ENCODE peak calls at places on chromosomes 1 and 21, in ten cellular contexts. H is heart left ventricle; L is right cardiac atrium; S is pancreas; Y is MM.1S; M is H9; B is gastrocnemius medialis; U is left lung; K is right lobe of liver; G is CD8-positive, alpha-beta T cell. N is an unnamed sample. For H3K4me1, the result is how much of the 10 kb centered on the place peaks cover.

GRCh38 chr1:214370585-214370984 is 89.6 kb downstream of the SMYD2 start:
- DNase-seq in U (no peak), Y (no peak), S (no peak), L (no peak), M (no peak), B (no peak), H (no peak), G (no peak), K (no peak), N (no peak)

GRCh38 chr1:53639251-53639721 is 99.7 kb downstream of the GLIS1 start:
- DNase-seq in K (no peak), H (no peak), Y (peak), B (no peak), L (no peak), M (no peak), G (no peak), S (no peak), U (no peak), N (no peak)

GRCh38 chr1:200376521-200376920 is 33.3 kb downstream of the ZNF281 start:
- DNase-seq in G (no peak), M (no peak), S (no peak), L (no peak), H (no peak), U (no peak), Y (no peak), B (no peak), K (no peak), N (no peak)

GRCh38 chr21:23963454-23963853 is 1643.8 kb downstream of the MRPL39 start:
- DNase-seq in U (no peak), M (no peak), K (no peak), G (no peak), H (no peak), B (no peak), L (no peak), S (no peak), Y (no peak), N (no peak)

GRCh38 chr1:215497516-215497915 is 69.6 kb upstream of the KCTD3 start:
- DNase-seq in S (no peak), Y (no peak), G (no peak), U (no peak), B (no peak), L (no peak), M (no peak), H (no peak), K (no peak), N (no peak)

GRCh38 chr1:201221201-201221846 is 30.7 kb downstream of the IGFN1 start:
- DNase-seq in S (no peak), L (no peak), H (no peak), G (no peak), Y (no peak), K (no peak), B (no peak), U (peak), M (peak), N (no peak)

GRCh38 chr21:41766883-41767605 is at the start of gene RIPK4:
- DNase-seq in H (no peak), G (peak), B (no peak), Y (no peak), S (peak), M (peak), K (peak), U (peak), L (peak), N (peak)

GRCh38 chr1:8284167-8284566 is 33.7 kb upstream of the SLC45A1 start:
- DNase-seq in M (no peak), L (no peak), K (no peak), H (no peak), Y (no peak), S (no peak), G (no peak), B (no peak), U (no peak), N (no peak)

GRCh38 chr1:169105434-169106094 is 926 bp upstream of the ATP1B1 start:
- DNase-seq in H (peak), K (peak), M (peak), G (no peak), B (peak), Y (peak), L (peak), S (peak), U (peak), N (peak)

GRCh38 chr1:3888301-3888700 is 11.8 kb downstream of the C1orf174 start:
- DNase-seq in U (peak), G (no peak), Y (no peak), B (no peak), L (peak), S (no peak), H (peak), M (no peak), K (no peak), N (no peak)

GRCh38 chr21:46243865-46244490 is 15.4 kb upstream of the LSS start:
- DNase-seq in U (no peak), Y (no peak), K (no peak), M (no peak), B (no peak), S (no peak), L (no peak), H (no peak), G (no peak), N (no peak)

GRCh38 chr1:228471762-228472398 is 15.3 kb upstream of the RNF187 start:
- DNase-seq in S (no peak), Y (peak), L (no peak), K (no peak), M (peak), H (no peak), U (peak), B (no peak), G (no peak), N (no peak)

GRCh38 chr1:47940321-47940720 is 56.9 kb downstream of the TRABD2B start:
- DNase-seq in U (no peak), B (no peak), L (no peak), G (no peak), K (no peak), Y (no peak), S (no peak), M (no peak), H (no peak), N (no peak)

GRCh38 chr1:202286622-202287097 is 55.1 kb downstream of the UBE2T start:
- DNase-seq in L (peak), M (no peak), G (no peak), Y (no peak), K (peak), H (peak), S (peak), B (no peak), U (no peak), N (no peak)

GRCh38 chr1:30748098-30748698 is 9.4 kb downstream of the LAPTM5 start:
- DNase-seq in U (no peak), G (no peak), Y (peak), B (no peak), K (no peak), M (no peak), L (no peak), H (no peak), S (no peak), N (no peak)

GRCh38 chr1:170805957-170806662 is 129.2 kb upstream of the MROH9 start:
- DNase-seq in S (no peak), G (no peak), H (no peak), L (peak), M (no peak), Y (no peak), B (no peak), K (no peak), U (no peak), N (no peak)

GRCh38 chr1:210557426-210558077 is 228.8 kb downstream of the HHAT start:
- DNase-seq in B (no peak), U (no peak), M (no peak), L (no peak), H (no peak), S (no peak), K (no peak), Y (no peak), G (no peak), N (no peak)

GRCh38 chr1:239947789-239948188 is 143.9 kb upstream of the FMN2 start:
- DNase-seq in M (no peak), G (no peak), S (no peak), L (no peak), U (no peak), K (no peak), H (no peak), Y (no peak), B (no peak), N (no peak)

GRCh38 chr1:24349891-24350290 is 30.7 kb downstream of the GRHL3 start:
- DNase-seq in K (no peak), B (no peak), Y (no peak), G (no peak), L (no peak), H (no peak), M (no peak), U (no peak), S (no peak), N (no peak)

GRCh38 chr1:147515046-147515869 is 26.0 kb upstream of the BCL9 start:
- DNase-seq in S (peak), G (no peak), H (no peak), K (no peak), L (no peak), M (peak), B (peak), Y (peak), U (no peak), N (no peak)

GRCh38 chr1:35835398-35835797 is 27.6 kb downstream of the AGO4 start:
- DNase-seq in S (no peak), Y (no peak), B (no peak), L (no peak), G (no peak), K (no peak), U (no peak), H (no peak), M (no peak), N (no peak)

GRCh38 chr1:63575340-63575826 is 17.8 kb upstream of the PGM1 start:
- DNase-seq in S (no peak), G (no peak), L (no peak), K (no peak), B (no peak), M (peak), Y (peak), U (no peak), H (no peak), N (no peak)

GRCh38 chr1:74731399-74732052 is 1.3 kb downstream of the CRYZ start:
- DNase-seq in M (no peak), S (peak), B (no peak), L (no peak), K (no peak), G (no peak), U (no peak), Y (no peak), H (no peak), N (no peak)

DNA sequence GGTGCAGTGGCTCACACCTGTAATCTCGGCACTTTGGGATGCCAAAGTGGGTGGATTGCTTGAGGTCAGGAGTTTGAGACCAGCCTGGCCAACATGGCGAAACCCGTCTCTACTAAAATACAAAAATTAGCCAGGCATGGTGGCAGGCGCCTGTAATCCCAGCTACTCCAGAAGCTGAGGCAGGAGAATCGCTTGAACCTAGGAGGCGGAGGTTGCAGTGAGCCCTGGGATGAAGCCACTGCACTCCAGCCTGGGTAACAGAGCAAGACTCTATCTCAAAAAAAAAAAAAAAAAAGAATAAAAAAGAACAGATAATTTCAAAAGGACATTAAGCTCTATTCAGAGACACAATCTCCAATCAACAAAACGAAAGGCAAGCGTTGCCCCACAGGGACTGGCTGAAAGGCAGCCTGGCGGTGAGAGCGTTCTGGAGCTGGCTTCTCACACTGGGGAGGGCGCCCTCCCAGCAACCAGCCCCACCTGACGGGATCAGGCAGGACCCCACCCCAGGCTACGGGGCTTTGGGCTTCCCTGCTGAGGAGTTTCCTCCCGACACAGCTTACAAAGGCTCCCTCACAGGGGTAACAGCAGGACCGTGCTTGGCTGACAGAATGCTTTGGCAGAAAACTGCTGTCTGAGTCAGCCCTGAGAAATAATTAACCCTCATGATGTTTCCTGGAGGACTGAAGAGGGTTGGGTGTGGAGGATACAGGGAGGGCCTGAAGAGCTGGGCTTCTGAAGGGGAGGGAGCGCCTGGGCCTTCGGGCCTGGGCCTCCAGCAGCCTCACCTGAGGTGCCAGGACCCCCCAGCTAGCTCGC is 31.1 kb upstream of the SRP9 start:
- DNase-seq in B (peak), S (peak), L (peak), Y (no peak), M (peak), H (peak), U (no peak), G (no peak), K (peak), N (no peak)
- H3K27ac ChIP-seq in B (peak), S (peak), L (peak), Y (no peak), M (no peak), H (peak), U (peak), G (no peak), K (peak), N (no peak)

GRCh38 chr1:21911205-21912001 is 25.7 kb downstream of the HSPG2 start:
- DNase-seq in U (no peak), G (no peak), M (no peak), L (peak), Y (no peak), B (no peak), H (peak), S (no peak), K (no peak), N (no peak)
- H3K4me1 ChIP-seq in U (half or more), G (under half), M (under half), L (half or more), Y (under half), B (half or more), H (half or more), S (under half), K (under half), N (under half)

GRCh38 chr1:61640531-61641125 is 84.3 kb downstream of the TM2D1 start:
- DNase-seq in K (no peak), M (no peak), U (no peak), H (no peak), G (no peak), Y (no peak), S (no peak), L (peak), B (no peak), N (no peak)
- H3K27ac ChIP-seq in K (no peak), M (no peak), U (no peak), H (peak), G (no peak), Y (no peak), S (no peak), L (peak), B (peak), N (no peak)

GRCh38 chr1:209432443-209432825 is 151.1 kb upstream of the CAMK1G start:
- DNase-seq in B (no peak), M (no peak), K (no peak), Y (no peak), G (no peak), U (no peak), L (no peak), S (no peak), H (no peak), N (no peak)
- H3K4me1 ChIP-seq in B (under half), M (under half), K (under half), Y (under half), G (under half), U (under half), L (under half), S (under half), H (under half), N (under half)

GRCh38 chr1:207828046-207828445 is 76.2 kb downstream of the CD46 start:
- DNase-seq in L (no peak), H (no peak), Y (no peak), U (no peak), S (no peak), G (no peak), B (no peak), K (no peak), M (no peak), N (no peak)
- H3K27ac ChIP-seq in L (peak), H (peak), Y (no peak), U (peak), S (no peak), G (no peak), B (peak), K (peak), M (no peak), N (peak)

DNA sequence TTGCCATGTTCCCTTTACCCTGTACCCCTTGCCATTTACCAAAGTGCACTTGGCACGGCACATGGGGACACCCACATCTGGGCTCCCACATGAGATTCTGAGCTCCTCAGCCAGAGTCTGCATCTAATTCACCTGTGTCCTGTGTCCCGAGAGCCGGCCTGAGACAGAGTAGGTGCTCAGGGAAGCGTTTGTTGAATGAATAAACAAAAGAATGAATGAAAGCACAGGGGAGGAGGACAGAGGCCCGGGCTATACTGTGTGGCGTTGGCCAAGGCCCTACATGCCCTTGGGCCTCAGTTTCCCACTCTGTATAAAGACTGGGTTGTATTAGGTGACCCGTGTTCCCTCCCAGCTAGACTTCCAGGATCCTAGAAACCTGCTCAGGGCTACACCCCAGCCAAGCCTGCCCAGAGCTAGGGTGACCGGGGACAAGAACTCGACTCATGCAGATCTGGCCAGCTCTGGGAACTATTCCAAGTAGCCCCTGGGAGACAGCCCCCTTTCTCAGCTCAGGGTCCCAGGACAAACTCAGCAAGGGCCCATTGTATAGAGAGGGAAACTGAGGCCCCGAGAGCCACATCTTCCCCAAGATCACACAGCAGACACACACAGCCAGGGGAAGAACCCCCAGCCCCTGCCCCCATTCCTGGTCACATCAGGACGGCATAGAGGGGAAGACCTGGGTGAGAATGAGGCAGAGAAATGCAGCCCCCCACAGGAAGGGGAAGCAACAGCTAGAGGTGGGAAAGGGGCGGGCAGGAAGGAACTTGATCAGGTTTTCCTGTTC is 6.0 kb downstream of the EPHA2 start:
- DNase-seq in Y (no peak), L (no peak), G (no peak), H (no peak), M (no peak), K (no peak), S (no peak), U (no peak), B (no peak), N (no peak)
- H3K4me1 ChIP-seq in Y (under half), L (under half), G (under half), H (half or more), M (under half), K (under half), S (under half), U (half or more), B (under half), N (under half)

GRCh38 chr1:94983343-94983742 is 56.4 kb upstream of the CNN3 start:
- DNase-seq in M (no peak), U (no peak), K (no peak), S (no peak), H (peak), G (no peak), L (no peak), B (no peak), Y (no peak), N (no peak)
- H3K27ac ChIP-seq in M (no peak), U (no peak), K (no peak), S (no peak), H (peak), G (no peak), L (no peak), B (peak), Y (no peak), N (no peak)